ENCODE peak calls at places on chromosomes 6 and 20, in five cellular contexts. M is GM04504; K is nucleus accumbens; Y is astrocyte of the spinal cord; J is activated naive CD4-positive, alpha-beta T cell. D is an unnamed sample.

GRCh38 chr6:170128811-170129681 is 161.8 kb downstream of the DLL1 start:
- DNase-seq in M (no peak), K (no peak), Y (no peak), J (no peak), D (peak; percentile 35)

GRCh38 chr20:37651932-37652331 is 41.9 kb upstream of the CTNNBL1 start:
- DNase-seq in M (no peak), K (no peak), Y (no peak), J (no peak), D (no peak)

GRCh38 chr6:161618816-161619454 is 345.1 kb upstream of the AGPAT4 start:
- DNase-seq in M (peak; percentile 58), K (peak; percentile 53), Y (peak; percentile 71), J (no peak), D (no peak)

GRCh38 chr6:140101367-140101766 is 726.9 kb upstream of the CITED2 start:
- DNase-seq in M (peak; percentile 52), K (no peak), Y (no peak), J (no peak), D (no peak)

GRCh38 chr6:26197736-26198625 is 110.8 kb downstream of the HFE start:
- DNase-seq in M (no peak), K (no peak), Y (peak; percentile 49), J (no peak), D (peak; percentile 39)

GRCh38 chr6:124961784-124962611 is at the start of gene RNF217:
- DNase-seq in M (peak; percentile 28), K (peak; percentile 66), Y (peak; percentile 75), J (no peak), D (peak; percentile 56)

GRCh38 chr20:63521602-63522001 is 1.0 kb downstream of the PPDPF start:
- DNase-seq in M (no peak), K (no peak), Y (no peak), J (no peak), D (no peak)

GRCh38 chr6:142945446-142946180 is 637 bp upstream of the HIVEP2 start:
- DNase-seq in M (peak; percentile 31), K (no peak), Y (no peak), J (peak; percentile 55), D (peak; percentile 59)

GRCh38 chr20:62146019-62146755 is 2.6 kb downstream of the SS18L1 start:
- DNase-seq in M (no peak), K (no peak), Y (no peak), J (no peak), D (no peak)

GRCh38 chr20:11718474-11719094 is 199.1 kb upstream of the BTBD3 start:
- DNase-seq in M (no peak), K (no peak), Y (no peak), J (no peak), D (no peak)

GRCh38 chr6:68975064-68975463 is 340.0 kb downstream of the ADGRB3 start:
- DNase-seq in M (no peak), K (peak; percentile 72), Y (peak; percentile 5), J (no peak), D (no peak)

GRCh38 chr6:24439858-24440539 is 37.3 kb downstream of the MRS2 start:
- DNase-seq in M (no peak), K (no peak), Y (no peak), J (no peak), D (no peak)

GRCh38 chr6:45302832-45303231 is 25.3 kb upstream of the RUNX2 start:
- DNase-seq in M (no peak), K (no peak), Y (no peak), J (no peak), D (no peak)

GRCh38 chr6:111487656-111488055 is 4.6 kb upstream of the REV3L start:
- DNase-seq in M (peak; percentile 41), K (no peak), Y (peak; percentile 64), J (no peak), D (no peak)

GRCh38 chr6:14616611-14617010 is 499.0 kb downstream of the CD83 start:
- DNase-seq in M (no peak), K (no peak), Y (no peak), J (no peak), D (no peak)

GRCh38 chr6:36118550-36119107 is 11.7 kb upstream of the MAPK13 start:
- DNase-seq in M (no peak), K (no peak), Y (no peak), J (no peak), D (no peak)

GRCh38 chr6:90695316-90695715 is 108.4 kb upstream of the MAP3K7 start:
- DNase-seq in M (no peak), K (no peak), Y (no peak), J (no peak), D (no peak)

GRCh38 chr20:43925215-43925614 is 10.6 kb downstream of the TOX2 start:
- DNase-seq in M (no peak), K (no peak), Y (no peak), J (no peak), D (no peak)

D was measured in breast epithelium.